ENCODE peak calls at places on chromosomes 4 and X, in seven cellular contexts. V is GM23338; X is thyroid gland; T is left lung; I is endodermal cell; K is CD8-positive, alpha-beta T cell; B is foreskin keratinocyte. A is an unnamed sample.

GRCh38 chrX:25206761-25207160 is 191.0 kb upstream of the ARX start:
- DNase-seq in V (no peak), X (no peak), T (no peak), I (no peak), K (no peak), B (peak), A (peak)

GRCh38 chr4:89056953-89057398 is at the start of gene FAM13A:
- DNase-seq in V (peak), X (peak), T (peak), I (peak), K (no peak), B (peak), A (peak)

GRCh38 chr4:164956766-164957643 is 20.5 kb downstream of the TRIM61 start:
- DNase-seq in V (peak), X (peak), T (peak), I (peak), K (peak), B (peak), A (peak)

GRCh38 chr4:98864560-98864959 is 64.4 kb downstream of the EIF4E start:
- DNase-seq in V (no peak), X (no peak), T (no peak), I (no peak), K (no peak), B (peak), A (no peak)

GRCh38 chr4:103982454-103982853 is 262.7 kb upstream of the TACR3 start:
- DNase-seq in V (no peak), X (no peak), T (no peak), I (no peak), K (no peak), B (no peak), A (no peak)

GRCh38 chr4:73885570-73886230 is 16.5 kb downstream of the CXCL1 start:
- DNase-seq in V (no peak), X (no peak), T (no peak), I (no peak), K (no peak), B (peak), A (no peak)

GRCh38 chr4:19437008-19437407 is 814.7 kb upstream of the SLIT2 start:
- DNase-seq in V (no peak), X (no peak), T (no peak), I (no peak), K (no peak), B (no peak), A (no peak)

GRCh38 chrX:4876268-4876667 is 1162.8 kb upstream of the PRKX start:
- DNase-seq in V (no peak), X (no peak), T (no peak), I (no peak), K (no peak), B (no peak), A (no peak)

GRCh38 chrX:110145305-110145704 is 142.4 kb downstream of the TMEM164 start:
- DNase-seq in V (no peak), X (no peak), T (no peak), I (no peak), K (no peak), B (no peak), A (no peak)
- H3K27ac ChIP-seq in V (no peak), X (no peak), T (no peak), I (no peak), K (no peak), B (no peak), A (no peak)

GRCh38 chr4:78057135-78057599 is at the start of gene FRAS1:
- DNase-seq in V (peak), X (peak), T (no peak), I (peak), K (no peak), B (no peak), A (peak)
- TF ChIP-seq CTCF in V (peak), X (no peak), T (no peak), I (peak), K (no peak), B (no peak), A (no peak)

GRCh38 chrX:46979340-46979739 is 67.1 kb downstream of the JADE3 start:
- DNase-seq in V (no peak), X (no peak), T (no peak), I (no peak), K (no peak), B (peak), A (peak)

DNA sequence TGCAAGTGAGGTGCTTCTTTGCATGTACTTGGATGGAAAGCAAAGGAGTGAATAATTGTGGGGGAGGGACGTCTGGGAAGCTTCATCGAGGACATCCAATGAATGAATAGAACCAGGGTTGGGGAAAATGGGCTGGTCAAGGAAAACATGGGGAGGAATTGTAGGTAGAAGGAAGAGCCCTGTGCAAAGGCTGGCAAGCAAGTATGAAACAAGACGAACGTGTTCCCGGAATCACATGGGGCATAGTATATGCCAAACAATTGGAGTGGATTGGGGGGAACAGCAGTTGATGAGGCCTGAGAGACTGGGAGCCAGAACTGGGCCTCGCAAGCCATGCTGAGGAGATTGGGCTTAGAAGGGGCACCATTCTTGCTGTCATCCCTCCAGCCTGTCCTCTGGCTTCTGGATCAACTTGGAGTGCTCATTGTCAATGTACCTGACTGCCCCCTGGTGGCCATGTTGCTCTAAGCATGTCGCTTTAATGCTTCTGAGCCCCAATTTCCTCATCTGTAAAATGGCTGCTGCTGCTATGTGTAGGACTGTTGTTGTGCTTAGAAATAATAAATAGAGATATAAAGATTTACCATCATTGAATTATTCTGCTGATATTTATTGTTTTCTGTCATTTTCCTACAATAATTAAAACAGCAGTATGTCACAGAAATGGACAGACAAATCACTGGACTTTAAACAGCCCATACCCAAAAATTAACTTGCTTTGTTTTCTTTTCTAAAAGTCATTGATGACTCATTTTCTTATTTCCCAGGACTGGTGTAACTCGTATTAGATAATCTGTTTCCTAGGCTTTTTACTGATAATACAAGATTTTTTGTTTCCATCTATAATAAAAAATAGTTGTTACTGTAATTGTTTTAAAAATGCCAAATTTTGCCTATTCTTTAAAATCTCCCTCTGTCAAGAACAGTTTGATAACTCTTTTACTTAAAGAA is 66.4 kb downstream of the JADE3 start:
- DNase-seq in V (peak), X (peak), T (peak), I (peak), K (peak), B (peak), A (peak)
- H3K27ac ChIP-seq in V (no peak), X (no peak), T (no peak), I (no peak), K (no peak), B (peak), A (peak)

GRCh38 chr4:86446996-86447395 is 87.1 kb upstream of the MAPK10 start:
- DNase-seq in V (no peak), X (no peak), T (no peak), I (peak), K (no peak), B (no peak), A (no peak)

GRCh38 chr4:86439293-86439692 is 79.4 kb upstream of the MAPK10 start:
- DNase-seq in V (no peak), X (no peak), T (no peak), I (no peak), K (no peak), B (no peak), A (no peak)

GRCh38 chr4:86442881-86443280 is 83.0 kb upstream of the MAPK10 start:
- DNase-seq in V (no peak), X (no peak), T (no peak), I (no peak), K (no peak), B (no peak), A (no peak)

GRCh38 chr4:86443495-86443894 is 83.6 kb upstream of the MAPK10 start:
- DNase-seq in V (no peak), X (no peak), T (no peak), I (no peak), K (no peak), B (no peak), A (no peak)

DNA sequence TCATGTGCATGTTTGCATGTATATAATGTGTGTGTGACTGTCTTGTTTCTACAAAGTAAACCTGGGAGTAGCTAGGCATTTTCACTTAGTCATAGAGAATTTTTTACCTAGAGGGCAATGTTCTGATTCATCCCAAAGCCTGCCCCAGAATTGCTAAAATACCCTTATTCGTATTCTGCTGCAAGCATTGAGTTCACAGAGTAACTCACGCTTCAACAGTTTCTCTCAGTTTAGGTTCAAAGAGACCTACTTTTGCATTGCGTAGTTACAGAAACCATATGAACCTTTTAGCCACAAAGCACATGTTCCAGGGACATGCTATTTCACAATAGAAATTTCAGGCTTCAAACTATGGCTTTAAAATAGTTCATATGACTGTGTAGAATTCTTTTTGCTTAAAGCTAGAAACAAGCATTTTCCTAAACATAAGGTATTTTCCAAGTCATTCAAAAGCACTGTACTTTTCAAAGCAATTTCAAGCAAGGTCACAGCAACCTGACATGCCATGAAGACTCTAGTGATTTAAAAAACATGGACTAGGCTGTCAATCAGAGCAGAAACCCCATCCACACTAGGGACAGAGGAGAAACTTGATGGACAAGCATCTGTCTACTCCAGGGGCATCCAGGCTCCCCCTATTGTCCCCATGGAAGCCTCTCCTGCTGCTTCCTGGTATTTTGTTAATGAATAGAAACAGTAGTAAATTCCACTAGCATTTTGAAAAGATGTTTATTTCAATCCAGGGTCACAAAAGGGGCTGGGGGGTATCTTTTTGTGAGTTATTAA is 81.5 kb upstream of the MAPK10 start:
- DNase-seq in V (peak), X (no peak), T (no peak), I (no peak), K (no peak), B (peak), A (peak)
- TF ChIP-seq CTCF in V (peak), X (no peak), T (no peak), I (peak), K (no peak), B (peak), A (no peak)

DNA sequence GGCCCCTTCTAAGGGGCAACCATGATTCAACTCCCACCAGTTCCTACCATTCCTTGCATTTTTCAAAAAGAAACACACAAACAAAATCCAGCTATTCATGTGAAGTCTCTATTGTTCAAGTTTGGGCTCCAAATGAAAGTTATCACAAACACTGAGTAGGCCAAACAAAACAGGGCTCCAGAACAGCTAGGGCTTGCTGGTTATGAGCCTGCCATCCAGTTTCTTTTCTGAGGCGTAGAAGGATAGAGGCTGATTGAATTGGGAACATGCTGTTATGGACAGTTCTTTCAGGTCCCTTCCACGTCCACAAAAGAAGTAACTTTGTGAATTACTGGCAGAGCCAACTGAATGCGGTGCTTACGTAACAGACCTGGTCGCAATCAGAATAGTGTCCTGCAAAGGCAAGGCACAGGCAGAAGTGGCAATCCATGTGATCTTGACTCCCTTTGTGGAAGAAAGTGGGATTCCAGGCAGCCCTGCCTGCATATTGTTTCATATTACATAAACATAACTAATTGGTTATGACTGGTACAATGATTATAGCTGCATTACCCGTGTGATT is 244.5 kb downstream of the SCFD2 start:
- DNase-seq in V (no peak), X (no peak), T (no peak), I (no peak), K (no peak), B (no peak), A (no peak)
- H3K27ac ChIP-seq in V (peak), X (no peak), T (no peak), I (no peak), K (no peak), B (no peak), A (no peak)